ENCODE peak calls at places on chromosomes 7 and 10, in six cellular contexts. V, W, S, H, L and E are unnamed samples.
A peak's percentile ranks its signal among the peaks of the same experiment; 100 is the strongest.

GRCh38 chr7:15854841-15855576 is 168.5 kb upstream of the MEOX2 start:
- DNase-seq in L (no peak), S (no peak), W (no peak), V (no peak), H (peak; percentile 68), E (no peak)

GRCh38 chr7:20172736-20173334 is 44.3 kb downstream of the MACC1 start:
- DNase-seq in L (peak; percentile 60), V (peak; percentile 40), H (peak; percentile 50), S (peak; percentile 65), W (peak; percentile 85), E (peak; percentile 52)

GRCh38 chr10:110138197-110138812 is 69.1 kb upstream of the MXI1 start:
- DNase-seq in W (no peak), V (peak; percentile 66), L (no peak), S (peak; percentile 72), H (peak; percentile 86), E (peak; percentile 45)

GRCh38 chr10:123926401-123927264 is 35.0 kb upstream of the CPXM2 start:
- DNase-seq in S (no peak), H (no peak), W (no peak), L (no peak), V (peak; percentile 1), E (no peak)

GRCh38 chr7:64515330-64515729 is 47.5 kb downstream of the ZNF680 start:
- DNase-seq in H (no peak), W (no peak), S (no peak), V (no peak), L (no peak), E (no peak)

GRCh38 chr10:78438907-78439809 is 405.5 kb downstream of the RPS24 start:
- DNase-seq in L (no peak), S (no peak), V (no peak), H (no peak), W (no peak), E (no peak)

GRCh38 chr7:30207376-30207775 is 72.6 kb downstream of the MTURN start:
- DNase-seq in H (no peak), S (no peak), V (no peak), W (no peak), L (no peak), E (no peak)

GRCh38 chr7:50496541-50496940 is 46.4 kb upstream of the FIGNL1 start:
- DNase-seq in S (no peak), L (no peak), V (no peak), H (no peak), W (no peak), E (no peak)

GRCh38 chr10:75987610-75988009 is 556.2 kb downstream of the LRMDA start:
- DNase-seq in L (no peak), H (no peak), V (no peak), W (no peak), S (peak; percentile 35), E (no peak)

GRCh38 chr10:112565434-112566053 is 118.5 kb downstream of the VTI1A start:
- DNase-seq in V (peak; percentile 72), L (no peak), S (peak; percentile 81), W (peak; percentile 44), H (peak; percentile 95), E (peak; percentile 58)

GRCh38 chr10:30420774-30421173 is 13.2 kb upstream of the MAP3K8 start:
- DNase-seq in V (no peak), L (no peak), S (no peak), W (no peak), H (no peak), E (no peak)

GRCh38 chr10:88209837-88210552 is 346.6 kb downstream of the PTEN start:
- DNase-seq in L (no peak), H (peak; percentile 47), W (no peak), S (peak; percentile 34), V (peak; percentile 58), E (no peak)

GRCh38 chr10:131212763-131213325 is 98.7 kb downstream of the TCERG1L start:
- DNase-seq in W (peak; percentile 10), V (no peak), H (no peak), S (no peak), L (no peak), E (no peak)

GRCh38 chr10:119849031-119849789 is 23.4 kb downstream of the MCMBP start:
- DNase-seq in S (peak; percentile 34), V (peak; percentile 76), L (no peak), W (no peak), H (peak; percentile 60), E (no peak)

GRCh38 chr7:124818807-124819206 is 53.2 kb upstream of the GPR37 start:
- DNase-seq in H (no peak), S (no peak), W (no peak), L (no peak), V (no peak), E (no peak)

GRCh38 chr10:49322371-49323170 is 23.6 kb downstream of the C10orf71 start:
- DNase-seq in V (no peak), S (no peak), W (no peak), H (no peak), L (no peak), E (no peak)

GRCh38 chr10:110870823-110871235 is 899 bp upstream of the PDCD4 start:
- DNase-seq in L (no peak), W (no peak), S (peak; percentile 24), V (no peak), H (no peak), E (no peak)

GRCh38 chr10:11322698-11323097 is 288.8 kb downstream of the USP6NL start:
- DNase-seq in H (peak; percentile 43), S (no peak), V (no peak), L (no peak), W (no peak), E (no peak)

GRCh38 chr7:122886357-122887081 is at the start of gene CADPS2:
- DNase-seq in W (peak; percentile 83), S (peak; percentile 95), L (peak; percentile 59), V (peak; percentile 36), H (peak; percentile 76), E (peak; percentile 83)

GRCh38 chr10:114374141-114374791 is 30.0 kb downstream of the AFAP1L2 start:
- DNase-seq in S (peak; percentile 76), L (no peak), H (no peak), W (no peak), V (peak; percentile 17), E (no peak)

GRCh38 chr10:113030453-113030852 is 80.4 kb downstream of the TCF7L2 start:
- DNase-seq in H (peak; percentile 53), L (no peak), W (no peak), S (peak; percentile 54), V (peak; percentile 63), E (no peak)

GRCh38 chr10:43944742-43945730 is 296.4 kb upstream of the ZNF32 start:
- DNase-seq in S (peak; percentile 54), V (no peak), W (peak; percentile 5), L (no peak), H (no peak), E (no peak)

GRCh38 chr10:117987242-117987909 is 59.4 kb downstream of the RAB11FIP2 start:
- DNase-seq in V (peak; percentile 5), W (no peak), H (no peak), S (no peak), L (no peak), E (no peak)

GRCh38 chr10:125605167-125605566 is 77.8 kb downstream of the TEX36 start:
- DNase-seq in H (no peak), V (peak; percentile 7), S (no peak), W (no peak), L (no peak), E (no peak)

GRCh38 chr10:23439452-23439919 is 611 bp downstream of the OTUD1 start:
- DNase-seq in L (no peak), W (peak; percentile 33), S (no peak), V (no peak), H (no peak), E (peak; percentile 15)

GRCh38 chr7:133934974-133935330 is 192.2 kb upstream of the LRGUK start:
- DNase-seq in W (no peak), V (no peak), S (peak; percentile 15), H (no peak), L (no peak), E (no peak)

GRCh38 chr7:100706672-100707311 is 871 bp downstream of the POP7 start:
- DNase-seq in W (peak; percentile 41), H (peak; percentile 29), S (no peak), L (no peak), V (no peak), E (no peak)

GRCh38 chr10:57806675-57807074 is 461.0 kb downstream of the IPMK start:
- DNase-seq in W (no peak), S (no peak), V (no peak), H (no peak), L (no peak), E (no peak)

GRCh38 chr7:156493942-156494341 is 146.6 kb upstream of the RNF32 start:
- DNase-seq in V (peak; percentile 77), H (peak; percentile 23), W (no peak), L (no peak), S (peak; percentile 6), E (no peak)

GRCh38 chr7:39413866-39414668 is 152.1 kb upstream of the YAE1 start:
- DNase-seq in W (peak; percentile 86), S (peak; percentile 53), V (peak; percentile 17), L (peak; percentile 46), H (peak; percentile 51), E (peak; percentile 69)
- H2BK5ac ChIP-seq in W (no peak overlapping the region), S (peak overlapping the region; percentile 86), V (no peak overlapping the region), L (no peak overlapping the region), H (no peak overlapping the region), E (no peak overlapping the region)

GRCh38 chr7:97001656-97002554 is 3.4 kb upstream of the DLX6 start:
- DNase-seq in W (peak; percentile 89), H (peak; percentile 94), L (no peak), V (no peak), S (no peak), E (peak; percentile 23)

GRCh38 chr7:97003262-97004236 is 1.8 kb upstream of the DLX6 start:
- DNase-seq in S (no peak), H (peak; percentile 59), L (no peak), W (peak; percentile 38), V (no peak), E (peak; percentile 24)

GRCh38 chr7:96998765-96999164 is 6.6 kb upstream of the DLX6 start:
- DNase-seq in H (peak; percentile 8), W (peak; percentile 65), L (no peak), S (no peak), V (no peak), E (peak; percentile 40)

GRCh38 chr7:97002555-97003261 is 2.6 kb upstream of the DLX6 start:
- DNase-seq in V (no peak), S (no peak), H (peak; percentile 93), L (no peak), W (peak; percentile 33), E (peak; percentile 18)

GRCh38 chr7:97001221-97001620 is 4.1 kb upstream of the DLX6 start:
- DNase-seq in V (no peak), S (no peak), L (no peak), H (peak; percentile 64), W (peak; percentile 31), E (peak; percentile 9)
- H3K14ac ChIP-seq in V (no peak overlapping the region), S (no peak overlapping the region), L (no peak overlapping the region), H (no peak overlapping the region), W (no peak overlapping the region), E (no peak overlapping the region)

DNA sequence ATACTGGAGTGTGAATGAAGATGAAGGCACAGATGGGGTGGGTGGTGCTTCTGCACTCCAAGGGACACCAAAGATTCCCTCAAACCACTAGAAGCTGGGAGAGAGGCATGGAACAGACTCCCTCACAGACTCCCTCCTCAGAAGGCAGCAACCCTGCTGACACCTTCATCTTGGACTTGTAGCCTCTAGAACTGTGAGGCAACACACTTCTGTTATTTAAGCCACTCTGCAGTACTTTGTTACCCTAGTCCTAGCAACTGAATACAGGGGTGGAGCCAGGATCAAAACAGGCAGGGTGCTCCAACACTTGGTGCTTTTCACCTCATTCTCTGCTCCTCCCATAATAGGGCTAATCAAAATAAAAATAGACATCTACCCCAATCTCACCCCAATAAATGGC is 2.3 kb upstream of the GSTO1 start:
- DNase-seq in H (no peak), L (no peak), W (no peak), S (no peak), V (no peak), E (no peak)
- H2BK5ac ChIP-seq in H (no peak overlapping the region), L (no peak overlapping the region), W (no peak overlapping the region), S (no peak overlapping the region), V (no peak overlapping the region), E (no peak overlapping the region)

GRCh38 chr7:87895363-87895762 is 19.1 kb downstream of the DBF4 start:
- DNase-seq in L (no peak), W (no peak), V (no peak), S (no peak), H (no peak), E (no peak)
- H3K14ac ChIP-seq in L (no peak overlapping the region), W (no peak overlapping the region), V (no peak overlapping the region), S (no peak overlapping the region), H (no peak overlapping the region), E (no peak overlapping the region)